ENCODE peak calls at places on chromosomes 6 and 20, in five cellular contexts. N, I, S, R and C are unnamed samples.

GRCh38 chr6:166318227-166318626 is 10.0 kb upstream of the PRR18 start:
- DNase-seq in N (no peak), S (no peak), R (no peak), I (no peak), C (no peak)

GRCh38 chr6:29762781-29763214 is 39.6 kb downstream of the HLA-F start:
- DNase-seq in I (no peak), N (no peak), S (no peak), R (no peak), C (no peak)

GRCh38 chr6:117676577-117677218 is 1.4 kb downstream of the NUS1 start:
- DNase-seq in S (no peak), R (peak), I (no peak), N (no peak), C (no peak)

GRCh38 chr6:52576392-52577021 is 353 bp downstream of the TRAM2 start:
- DNase-seq in N (peak), I (peak), S (peak), R (peak), C (no peak)

GRCh38 chr6:147530132-147531060 is 21.9 kb downstream of the SAMD5 start:
- DNase-seq in R (no peak), N (no peak), S (no peak), I (no peak), C (no peak)

GRCh38 chr20:41087777-41088176 is 49.6 kb upstream of the PLCG1 start:
- DNase-seq in S (no peak), N (no peak), I (no peak), R (no peak), C (no peak)

GRCh38 chr6:14117158-14118090 is at the start of gene CD83:
- DNase-seq in R (peak), S (peak), N (peak), I (peak), C (peak)

GRCh38 chr20:43564993-43565757 is 6.3 kb downstream of the SGK2 start:
- DNase-seq in N (no peak), S (peak), I (no peak), R (no peak), C (peak)

GRCh38 chr6:52644246-52644645 is 26.7 kb upstream of the TMEM14A start:
- DNase-seq in R (no peak), I (no peak), N (no peak), S (no peak), C (no peak)

GRCh38 chr6:145823322-145823944 is 8.8 kb upstream of the FBXO30 start:
- DNase-seq in I (no peak), N (no peak), R (no peak), S (no peak), C (no peak)

GRCh38 chr6:32393660-32394420 is 13.1 kb downstream of the BTNL2 start:
- DNase-seq in R (no peak), I (no peak), N (no peak), S (no peak), C (no peak)

GRCh38 chr6:161301338-161301737 is 27.5 kb upstream of the AGPAT4 start:
- DNase-seq in R (peak), I (no peak), N (no peak), S (no peak), C (no peak)

GRCh38 chr6:110043366-110043994 is 65.4 kb downstream of the GPR6 start:
- DNase-seq in I (no peak), R (no peak), S (no peak), N (no peak), C (no peak)